ENCODE peak calls at places on chromosomes 3 and 15, in four cellular contexts. E is breast epithelium, T is K562, W is IMR-90. H is an unnamed sample.

GRCh38 chr15:74787251-74788041 is 5.6 kb downstream of the CSK start:
- DNase-seq in E (peak; percentile 62), T (peak; percentile 77), W (peak; percentile 71), H (peak; percentile 90)

GRCh38 chr3:48692551-48692950 is 6.8 kb upstream of the NCKIPSD start:
- DNase-seq in E (no peak), T (no peak), W (peak; percentile 38), H (no peak)

GRCh38 chr3:150627557-150627956 is 24.4 kb downstream of the SELENOT start:
- DNase-seq in E (no peak), T (no peak), W (peak; percentile 40), H (no peak)

GRCh38 chr3:23406576-23406975 is 203.4 kb downstream of the UBE2E2 start:
- DNase-seq in E (no peak), T (no peak), W (peak; percentile 4), H (no peak)

GRCh38 chr15:55827965-55828364 is 85.0 kb upstream of the PRTG start:
- DNase-seq in E (no peak), T (no peak), W (no peak), H (no peak)

GRCh38 chr3:129933471-129933870 is 40.0 kb upstream of the TMCC1 start:
- DNase-seq in E (no peak), T (no peak), W (no peak), H (no peak)

GRCh38 chr3:44061961-44062360 is 179.7 kb upstream of the TOPAZ1 start:
- DNase-seq in E (no peak), T (no peak), W (no peak), H (no peak)

GRCh38 chr3:125431391-125431790 is 56.3 kb upstream of the ZNF148 start:
- DNase-seq in E (no peak), T (no peak), W (peak; percentile 72), H (no peak)

GRCh38 chr15:43204016-43204901 is 16.6 kb downstream of the EPB42 start:
- DNase-seq in E (no peak), T (peak; percentile 68), W (peak; percentile 75), H (peak; percentile 35)

GRCh38 chr3:141311170-141311495 is 57.2 kb upstream of the ZBTB38 start:
- DNase-seq in E (no peak), T (no peak), W (no peak), H (no peak)

GRCh38 chr3:48695113-48695753 is 9.5 kb upstream of the NCKIPSD start:
- DNase-seq in E (peak; percentile 77), T (no peak), W (peak; percentile 45), H (no peak)

GRCh38 chr3:197029511-197030167 is at the start of gene MELTF:
- DNase-seq in E (no peak), T (peak; percentile 88), W (peak; percentile 71), H (peak; percentile 61)

GRCh38 chr3:185175370-185175987 is 22.6 kb upstream of the C3orf70 start:
- DNase-seq in E (no peak), T (peak; percentile 90), W (peak; percentile 22), H (peak; percentile 42)

GRCh38 chr3:106169351-106169750 is 300.5 kb upstream of the CBLB start:
- DNase-seq in E (no peak), T (no peak), W (no peak), H (no peak)

GRCh38 chr15:62904041-62904440 is 138.5 kb upstream of the TPM1 start:
- DNase-seq in E (no peak), T (no peak), W (no peak), H (no peak)

GRCh38 chr3:126395846-126396513 is 1.3 kb downstream of the CFAP100 start:
- DNase-seq in E (no peak), T (no peak), W (no peak), H (no peak)

GRCh38 chr3:72245183-72245811 is 460.3 kb upstream of the PROK2 start:
- DNase-seq in E (no peak), T (no peak), W (no peak), H (peak; percentile 35)

GRCh38 chr15:66830358-66830757 is 128.3 kb downstream of the SMAD6 start:
- DNase-seq in E (no peak), T (no peak), W (peak; percentile 72), H (no peak)

GRCh38 chr3:33139996-33140395 is 26.2 kb downstream of the CRTAP start:
- DNase-seq in E (no peak), T (no peak), W (peak; percentile 54), H (no peak)

GRCh38 chr3:128933922-128934253 is 54.5 kb downstream of the ACAD9 start:
- DNase-seq in E (no peak), T (no peak), W (no peak), H (no peak)

GRCh38 chr15:100918690-100919480 is at the start of gene LRRK1:
- DNase-seq in E (no peak), T (peak; percentile 28), W (peak; percentile 40), H (peak; percentile 93)
- TF ChIP-seq POLR2A in E (peak; percentile 16), T (no peak), W (no peak), H (no peak)

GRCh38 chr3:61890167-61890566 is 328.8 kb downstream of the PTPRG start:
- DNase-seq in E (no peak), T (no peak), W (no peak), H (no peak)
- H3K4me1 ChIP-seq in E (no peaks in the 10 kb centered on the region), T (no peaks in the 10 kb centered on the region), W (peaks cover 2% of the 10 kb centered on the region), H (peaks cover 8% of the 10 kb centered on the region)

DNA sequence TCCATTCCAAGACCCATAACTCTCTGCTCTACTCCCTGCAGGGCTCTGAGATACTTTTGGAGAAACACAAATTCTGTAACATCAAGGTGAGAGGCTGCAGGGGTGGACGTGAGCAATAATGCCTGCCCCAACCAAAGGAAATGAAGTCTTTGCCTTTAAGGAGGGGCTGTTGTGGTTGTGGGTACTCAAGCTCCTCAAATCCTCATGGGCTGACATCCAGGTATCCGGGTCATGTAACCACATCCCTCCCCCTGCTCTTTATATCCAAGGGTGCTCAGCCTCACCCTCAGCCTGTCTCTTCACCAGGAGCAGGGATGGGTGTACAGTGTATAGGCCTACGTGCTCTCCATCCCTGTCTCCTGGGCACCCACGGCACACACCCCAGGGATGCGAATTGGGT is 32.3 kb downstream of the NOX5 start:
- DNase-seq in E (no peak), T (no peak), W (no peak), H (no peak)
- H3K27me3 ChIP-seq in E (no peaks in the 10 kb centered on the region), T (peaks cover 2% of the 10 kb centered on the region), W (peaks cover 6% of the 10 kb centered on the region), H (no peaks in the 10 kb centered on the region)

GRCh38 chr15:37099321-37100108 is 834 bp downstream of the MEIS2 start:
- DNase-seq in E (no peak), T (peak; percentile 78), W (peak; percentile 34), H (no peak)
- TF ChIP-seq POLR2A in E (no peak), T (no peak), W (no peak), H (no peak)